ENCODE peak calls at places on chromosomes 11 and 22, in five cellular contexts. G is cardiac muscle cell; V is NCI-H1092; J is sciatic nerve; W is stimulated activated CD4-positive, alpha-beta T cell treated with anti-CD3 and anti-CD28 coated beads, Interleukin-2, amount 100 ng/mL, for 48 hours. I is an unnamed sample.
A peak's percentile ranks its signal among the peaks of the same experiment; 100 is the strongest.

GRCh38 chr11:199004-199581 is 6.2 kb downstream of the SCGB1C1 start:
- DNase-seq in G (no peak), V (no peak), J (peak; percentile 57), W (no peak), I (peak; percentile 44)

GRCh38 chr22:23536821-23537345 is 43.2 kb downstream of the IGLL1 start:
- DNase-seq in G (no peak), V (no peak), J (no peak), W (no peak), I (peak; percentile 45)

GRCh38 chr11:94739331-94739730 is 28.8 kb upstream of the AMOTL1 start:
- DNase-seq in G (no peak), V (no peak), J (no peak), W (no peak), I (no peak)

GRCh38 chr11:17036666-17037658 is 22.7 kb upstream of the PLEKHA7 start:
- DNase-seq in G (no peak), V (no peak), J (no peak), W (no peak), I (peak; percentile 67)

GRCh38 chr22:26579331-26579886 is 10.5 kb downstream of the TPST2 start:
- DNase-seq in G (no peak), V (no peak), J (no peak), W (peak; percentile 32), I (no peak)

GRCh38 chr11:67463680-67464410 is 5.2 kb downstream of the TMEM134 start:
- DNase-seq in G (no peak), V (no peak), J (peak; percentile 84), W (no peak), I (peak; percentile 64)

GRCh38 chr11:47477323-47477722 is 28.4 kb upstream of the RAPSN start:
- DNase-seq in G (peak; percentile 57), V (no peak), J (no peak), W (no peak), I (no peak)

GRCh38 chr22:36761553-36762240 is 14.2 kb downstream of the IFT27 start:
- DNase-seq in G (no peak), V (no peak), J (peak; percentile 19), W (no peak), I (no peak)

GRCh38 chr11:12791245-12791644 is 117.0 kb downstream of the TEAD1 start:
- DNase-seq in G (no peak), V (no peak), J (no peak), W (no peak), I (no peak)

GRCh38 chr11:85170184-85170583 is 457.0 kb downstream of the DLG2 start:
- DNase-seq in G (no peak), V (no peak), J (no peak), W (no peak), I (no peak)

GRCh38 chr11:2778630-2779498 is 79.1 kb upstream of the KCNQ1OT1 start:
- DNase-seq in G (peak; percentile 84), V (peak; percentile 71), J (peak; percentile 82), W (no peak), I (peak; percentile 84)

GRCh38 chr11:134125507-134125906 is 56.6 kb downstream of the JAM3 start:
- DNase-seq in G (peak; percentile 29), V (no peak), J (no peak), W (no peak), I (no peak)

GRCh38 chr11:120512727-120513435 is 1.3 kb downstream of the GRIK4 start:
- DNase-seq in G (no peak), V (no peak), J (peak; percentile 51), W (no peak), I (no peak)

GRCh38 chr11:35412285-35412684 is 7.1 kb downstream of the SLC1A2 start:
- DNase-seq in G (peak; percentile 21), V (peak; percentile 20), J (no peak), W (no peak), I (no peak)

GRCh38 chr11:119578466-119579220 is 150.4 kb downstream of the NECTIN1 start:
- DNase-seq in G (no peak), V (no peak), J (no peak), W (no peak), I (peak; percentile 74)

GRCh38 chr11:250740-251299 is 14.0 kb downstream of the PSMD13 start:
- DNase-seq in G (peak; percentile 68), V (no peak), J (peak; percentile 73), W (peak; percentile 71), I (peak; percentile 31)

I was measured in pancreas.